ENCODE peak calls at places on chromosome 9, in five cellular contexts. M is body of pancreas, A is non-pigmented ciliary epithelial cell, G is kidney tubule cell, C is coronary artery. Q is an unnamed sample.

GRCh38 chr9:22813520-22813919 is 366.9 kb downstream of the DMRTA1 start:
- DNase-seq in M (no peak), A (no peak), G (peak), C (no peak), Q (no peak)

GRCh38 chr9:16343249-16344237 is 526.9 kb downstream of the BNC2 start:
- DNase-seq in M (no peak), A (no peak), G (no peak), C (no peak), Q (no peak)

GRCh38 chr9:81964216-81965171 is 21.2 kb downstream of the SPATA31D3 start:
- DNase-seq in M (no peak), A (no peak), G (no peak), C (no peak), Q (no peak)

GRCh38 chr9:23005061-23005690 is 558.6 kb downstream of the DMRTA1 start:
- DNase-seq in M (no peak), A (no peak), G (no peak), C (no peak), Q (no peak)

GRCh38 chr9:94867281-94867841 is 140.9 kb downstream of the AOPEP start:
- DNase-seq in M (peak), A (peak), G (peak), C (peak), Q (no peak)

GRCh38 chr9:3191715-3192114 is 334.1 kb downstream of the RFX3 start:
- DNase-seq in M (no peak), A (no peak), G (no peak), C (no peak), Q (no peak)

GRCh38 chr9:95808001-95808400 is 67.5 kb upstream of the ERCC6L2 start:
- DNase-seq in M (no peak), A (no peak), G (no peak), C (no peak), Q (peak)

GRCh38 chr9:89495824-89496555 is 1.9 kb downstream of the SEMA4D start:
- DNase-seq in M (no peak), A (no peak), G (no peak), C (no peak), Q (no peak)

GRCh38 chr9:1709347-1709746 is 305.8 kb upstream of the SMARCA2 start:
- DNase-seq in M (no peak), A (no peak), G (peak), C (no peak), Q (peak)

GRCh38 chr9:80251778-80252177 is 680.0 kb downstream of the TLE4 start:
- DNase-seq in M (no peak), A (no peak), G (no peak), C (no peak), Q (no peak)

GRCh38 chr9:93041108-93041802 is 17.2 kb upstream of the SUSD3 start:
- DNase-seq in M (no peak), A (no peak), G (no peak), C (no peak), Q (no peak)

GRCh38 chr9:129336130-129336528 is 158.1 kb upstream of the IER5L start:
- DNase-seq in M (no peak), A (no peak), G (peak), C (no peak), Q (no peak)

GRCh38 chr9:98642661-98643312 is 65.9 kb downstream of the GABBR2 start:
- DNase-seq in M (no peak), A (no peak), G (no peak), C (no peak), Q (no peak)

GRCh38 chr9:95940265-95940664 is 64.8 kb downstream of the ERCC6L2 start:
- DNase-seq in M (no peak), A (no peak), G (no peak), C (no peak), Q (no peak)

GRCh38 chr9:132144708-132145365 is 17.0 kb upstream of the NTNG2 start:
- DNase-seq in M (no peak), A (no peak), G (peak), C (no peak), Q (peak)

GRCh38 chr9:99513441-99514112 is 291.5 kb downstream of the SEC61B start:
- DNase-seq in M (no peak), A (no peak), G (no peak), C (no peak), Q (no peak)

GRCh38 chr9:2017209-2017458 is 2.0 kb downstream of the SMARCA2 start:
- DNase-seq in M (peak), A (no peak), G (no peak), C (no peak), Q (no peak)

Q was measured in COLO829.